ENCODE peak calls at places on chromosomes 12 and 14, in nine cellular contexts. One of them, this sample, is unnamed.

GRCh38 chr12:96489392-96490056 is at the start of gene CFAP54:
- DNase-seq in small intestine: peak; percentile 88
- DNase-seq in heart right ventricle: peak; percentile 93
- DNase-seq in mucosa of descending colon: peak; percentile 94
- DNase-seq in body of pancreas: peak; percentile 86
- DNase-seq in CD8-positive, alpha-beta memory T cell: peak; percentile 94
- DNase-seq in GM12878: peak; percentile 65
- DNase-seq in cardiac muscle cell: peak; percentile 96
- DNase-seq in ascending aorta: peak; percentile 97
- DNase-seq in this sample: peak; percentile 90

GRCh38 chr12:76398106-76398505 is 49.9 kb upstream of the BBS10 start:
- DNase-seq in small intestine: no peak
- DNase-seq in heart right ventricle: no peak
- DNase-seq in mucosa of descending colon: no peak
- DNase-seq in body of pancreas: no peak
- DNase-seq in CD8-positive, alpha-beta memory T cell: no peak
- DNase-seq in GM12878: no peak
- DNase-seq in cardiac muscle cell: no peak
- DNase-seq in ascending aorta: no peak
- DNase-seq in this sample: no peak

GRCh38 chr14:50397461-50398196 is 948 bp upstream of the CDKL1 start:
- DNase-seq in small intestine: peak; percentile 49
- DNase-seq in heart right ventricle: no peak
- DNase-seq in mucosa of descending colon: no peak
- DNase-seq in body of pancreas: peak; percentile 56
- DNase-seq in CD8-positive, alpha-beta memory T cell: no peak
- DNase-seq in GM12878: no peak
- DNase-seq in cardiac muscle cell: no peak
- DNase-seq in ascending aorta: peak; percentile 64
- DNase-seq in this sample: no peak

GRCh38 chr12:83826112-83826511 is 1086.5 kb downstream of the SLC6A15 start:
- DNase-seq in small intestine: peak; percentile 3
- DNase-seq in heart right ventricle: no peak
- DNase-seq in mucosa of descending colon: no peak
- DNase-seq in body of pancreas: peak; percentile 32
- DNase-seq in CD8-positive, alpha-beta memory T cell: no peak
- DNase-seq in GM12878: no peak
- DNase-seq in cardiac muscle cell: peak; percentile 21
- DNase-seq in ascending aorta: no peak
- DNase-seq in this sample: peak; percentile 7

GRCh38 chr14:89720076-89720687 is 234.3 kb downstream of the EFCAB11 start:
- DNase-seq in small intestine: no peak
- DNase-seq in heart right ventricle: no peak
- DNase-seq in mucosa of descending colon: no peak
- DNase-seq in body of pancreas: no peak
- DNase-seq in CD8-positive, alpha-beta memory T cell: no peak
- DNase-seq in GM12878: no peak
- DNase-seq in cardiac muscle cell: no peak
- DNase-seq in ascending aorta: no peak
- DNase-seq in this sample: no peak

GRCh38 chr14:22850944-22851790 is 14.8 kb downstream of the MMP14 start:
- DNase-seq in small intestine: no peak
- DNase-seq in heart right ventricle: peak; percentile 89
- DNase-seq in mucosa of descending colon: peak; percentile 78
- DNase-seq in body of pancreas: peak; percentile 94
- DNase-seq in CD8-positive, alpha-beta memory T cell: no peak
- DNase-seq in GM12878: no peak
- DNase-seq in cardiac muscle cell: no peak
- DNase-seq in ascending aorta: peak; percentile 98
- DNase-seq in this sample: no peak

GRCh38 chr14:21191809-21192446 is 36.1 kb upstream of the OR5AU1 start:
- DNase-seq in small intestine: peak; percentile 74
- DNase-seq in heart right ventricle: peak; percentile 77
- DNase-seq in mucosa of descending colon: peak; percentile 88
- DNase-seq in body of pancreas: peak; percentile 70
- DNase-seq in CD8-positive, alpha-beta memory T cell: peak; percentile 46
- DNase-seq in GM12878: no peak
- DNase-seq in cardiac muscle cell: peak; percentile 82
- DNase-seq in ascending aorta: peak; percentile 70
- DNase-seq in this sample: peak; percentile 54

GRCh38 chr14:102499401-102500189 is 10.0 kb downstream of the ANKRD9 start:
- DNase-seq in small intestine: no peak
- DNase-seq in heart right ventricle: peak; percentile 85
- DNase-seq in mucosa of descending colon: no peak
- DNase-seq in body of pancreas: no peak
- DNase-seq in CD8-positive, alpha-beta memory T cell: no peak
- DNase-seq in GM12878: no peak
- DNase-seq in cardiac muscle cell: no peak
- DNase-seq in ascending aorta: no peak
- DNase-seq in this sample: no peak

GRCh38 chr12:76117751-76118150 is 33.3 kb upstream of the NAP1L1 start:
- DNase-seq in small intestine: no peak
- DNase-seq in heart right ventricle: no peak
- DNase-seq in mucosa of descending colon: no peak
- DNase-seq in body of pancreas: no peak
- DNase-seq in CD8-positive, alpha-beta memory T cell: no peak
- DNase-seq in GM12878: no peak
- DNase-seq in cardiac muscle cell: no peak
- DNase-seq in ascending aorta: no peak
- DNase-seq in this sample: no peak

GRCh38 chr14:70664698-70665447 is 23.2 kb downstream of the TTC9 start:
- DNase-seq in small intestine: no peak
- DNase-seq in heart right ventricle: no peak
- DNase-seq in mucosa of descending colon: no peak
- DNase-seq in body of pancreas: peak; percentile 29
- DNase-seq in CD8-positive, alpha-beta memory T cell: no peak
- DNase-seq in GM12878: no peak
- DNase-seq in cardiac muscle cell: no peak
- DNase-seq in ascending aorta: no peak
- DNase-seq in this sample: no peak

GRCh38 chr12:26870491-26871419 is 37.8 kb upstream of the ITPR2 start:
- DNase-seq in small intestine: peak; percentile 46
- DNase-seq in heart right ventricle: peak; percentile 49
- DNase-seq in mucosa of descending colon: no peak
- DNase-seq in body of pancreas: peak; percentile 95
- DNase-seq in CD8-positive, alpha-beta memory T cell: no peak
- DNase-seq in GM12878: peak; percentile 35
- DNase-seq in cardiac muscle cell: peak; percentile 17
- DNase-seq in ascending aorta: no peak
- DNase-seq in this sample: no peak

GRCh38 chr12:53313996-53314395 is 7.4 kb downstream of the AAAS start:
- DNase-seq in small intestine: no peak
- DNase-seq in heart right ventricle: no peak
- DNase-seq in mucosa of descending colon: no peak
- DNase-seq in body of pancreas: no peak
- DNase-seq in CD8-positive, alpha-beta memory T cell: no peak
- DNase-seq in GM12878: peak; percentile 41
- DNase-seq in cardiac muscle cell: no peak
- DNase-seq in ascending aorta: no peak
- DNase-seq in this sample: no peak

GRCh38 chr14:49975799-49976198 is 82.9 kb downstream of the ARF6 start:
- DNase-seq in small intestine: peak; percentile 87
- DNase-seq in heart right ventricle: no peak
- DNase-seq in mucosa of descending colon: no peak
- DNase-seq in body of pancreas: no peak
- DNase-seq in CD8-positive, alpha-beta memory T cell: no peak
- DNase-seq in GM12878: no peak
- DNase-seq in cardiac muscle cell: no peak
- DNase-seq in ascending aorta: no peak
- DNase-seq in this sample: no peak

GRCh38 chr14:88016768-88017167 is 11.8 kb downstream of the GPR65 start:
- DNase-seq in small intestine: no peak
- DNase-seq in heart right ventricle: no peak
- DNase-seq in mucosa of descending colon: no peak
- DNase-seq in body of pancreas: no peak
- DNase-seq in CD8-positive, alpha-beta memory T cell: no peak
- DNase-seq in GM12878: no peak
- DNase-seq in cardiac muscle cell: no peak
- DNase-seq in ascending aorta: no peak
- DNase-seq in this sample: no peak

GRCh38 chr12:96177013-96177412 is 17.2 kb upstream of the ELK3 start:
- DNase-seq in small intestine: no peak
- DNase-seq in heart right ventricle: no peak
- DNase-seq in mucosa of descending colon: no peak
- DNase-seq in body of pancreas: no peak
- DNase-seq in CD8-positive, alpha-beta memory T cell: no peak
- DNase-seq in GM12878: no peak
- DNase-seq in cardiac muscle cell: no peak
- DNase-seq in ascending aorta: no peak
- DNase-seq in this sample: no peak

GRCh38 chr12:54304187-54304810 is 3.5 kb upstream of the NFE2 start:
- DNase-seq in small intestine: peak; percentile 68
- DNase-seq in heart right ventricle: peak; percentile 54
- DNase-seq in mucosa of descending colon: peak; percentile 84
- DNase-seq in body of pancreas: peak; percentile 83
- DNase-seq in CD8-positive, alpha-beta memory T cell: no peak
- DNase-seq in GM12878: no peak
- DNase-seq in cardiac muscle cell: no peak
- DNase-seq in ascending aorta: peak; percentile 76
- DNase-seq in this sample: no peak

GRCh38 chr14:24334431-24335271 is at the start of gene ADCY4:
- DNase-seq in small intestine: no peak
- DNase-seq in heart right ventricle: peak; percentile 73
- DNase-seq in mucosa of descending colon: peak; percentile 64
- DNase-seq in body of pancreas: no peak
- DNase-seq in CD8-positive, alpha-beta memory T cell: peak; percentile 35
- DNase-seq in GM12878: no peak
- DNase-seq in cardiac muscle cell: peak; percentile 25
- DNase-seq in ascending aorta: no peak
- DNase-seq in this sample: no peak

GRCh38 chr12:68532204-68532886 is 78.4 kb upstream of the RAP1B start:
- DNase-seq in small intestine: no peak
- DNase-seq in heart right ventricle: no peak
- DNase-seq in mucosa of descending colon: no peak
- DNase-seq in body of pancreas: no peak
- DNase-seq in CD8-positive, alpha-beta memory T cell: no peak
- DNase-seq in GM12878: no peak
- DNase-seq in cardiac muscle cell: no peak
- DNase-seq in ascending aorta: no peak
- DNase-seq in this sample: no peak

GRCh38 chr12:104109446-104110271 is 28.4 kb downstream of the NFYB start:
- DNase-seq in small intestine: peak; percentile 53
- DNase-seq in heart right ventricle: no peak
- DNase-seq in mucosa of descending colon: no peak
- DNase-seq in body of pancreas: no peak
- DNase-seq in CD8-positive, alpha-beta memory T cell: peak; percentile 1
- DNase-seq in GM12878: no peak
- DNase-seq in cardiac muscle cell: no peak
- DNase-seq in ascending aorta: no peak
- DNase-seq in this sample: no peak
- H3K9me3 ChIP-seq in small intestine: no peaks in the 10 kb centered on the region
- H3K9me3 ChIP-seq in heart right ventricle: no peaks in the 10 kb centered on the region
- H3K9me3 ChIP-seq in mucosa of descending colon: no peaks in the 10 kb centered on the region
- H3K9me3 ChIP-seq in body of pancreas: no peaks in the 10 kb centered on the region
- H3K9me3 ChIP-seq in CD8-positive, alpha-beta memory T cell: no peaks in the 10 kb centered on the region
- H3K9me3 ChIP-seq in GM12878: no peaks in the 10 kb centered on the region
- H3K9me3 ChIP-seq in cardiac muscle cell: no peaks in the 10 kb centered on the region
- H3K9me3 ChIP-seq in ascending aorta: no peaks in the 10 kb centered on the region
- H3K9me3 ChIP-seq in this sample: no peaks in the 10 kb centered on the region

GRCh38 chr12:34377243-34378035 is 355.1 kb downstream of the ALG10 start:
- DNase-seq in small intestine: no peak
- DNase-seq in heart right ventricle: no peak
- DNase-seq in mucosa of descending colon: no peak
- DNase-seq in body of pancreas: no peak
- DNase-seq in CD8-positive, alpha-beta memory T cell: no peak
- DNase-seq in GM12878: no peak
- DNase-seq in cardiac muscle cell: no peak
- DNase-seq in ascending aorta: no peak
- DNase-seq in this sample: no peak
- H3K9me3 ChIP-seq in small intestine: peaks cover 9% of the 10 kb centered on the region
- H3K9me3 ChIP-seq in heart right ventricle: peaks cover 97% of the 10 kb centered on the region
- H3K9me3 ChIP-seq in mucosa of descending colon: peaks cover 96% of the 10 kb centered on the region
- H3K9me3 ChIP-seq in body of pancreas: no peaks in the 10 kb centered on the region
- H3K9me3 ChIP-seq in CD8-positive, alpha-beta memory T cell: no peaks in the 10 kb centered on the region
- H3K9me3 ChIP-seq in GM12878: peaks cover 2% of the 10 kb centered on the region
- H3K9me3 ChIP-seq in cardiac muscle cell: no peaks in the 10 kb centered on the region
- H3K9me3 ChIP-seq in ascending aorta: peaks cover 5% of the 10 kb centered on the region
- H3K9me3 ChIP-seq in this sample: no peaks in the 10 kb centered on the region

GRCh38 chr14:104195361-104195760 is 57.0 kb downstream of the KIF26A start:
- DNase-seq in small intestine: no peak
- DNase-seq in heart right ventricle: no peak
- DNase-seq in mucosa of descending colon: no peak
- DNase-seq in body of pancreas: no peak
- DNase-seq in CD8-positive, alpha-beta memory T cell: no peak
- DNase-seq in GM12878: no peak
- DNase-seq in cardiac muscle cell: no peak
- DNase-seq in ascending aorta: no peak
- DNase-seq in this sample: no peak

GRCh38 chr14:104192146-104192882 is 53.9 kb downstream of the KIF26A start:
- DNase-seq in small intestine: no peak
- DNase-seq in heart right ventricle: no peak
- DNase-seq in mucosa of descending colon: no peak
- DNase-seq in body of pancreas: no peak
- DNase-seq in CD8-positive, alpha-beta memory T cell: no peak
- DNase-seq in GM12878: no peak
- DNase-seq in cardiac muscle cell: no peak
- DNase-seq in ascending aorta: no peak
- DNase-seq in this sample: no peak

GRCh38 chr14:104194716-104195115 is 56.3 kb downstream of the KIF26A start:
- DNase-seq in small intestine: no peak
- DNase-seq in heart right ventricle: no peak
- DNase-seq in mucosa of descending colon: no peak
- DNase-seq in body of pancreas: no peak
- DNase-seq in CD8-positive, alpha-beta memory T cell: no peak
- DNase-seq in GM12878: no peak
- DNase-seq in cardiac muscle cell: no peak
- DNase-seq in ascending aorta: no peak
- DNase-seq in this sample: no peak

GRCh38 chr14:104192883-104193245 is 54.5 kb downstream of the KIF26A start:
- DNase-seq in small intestine: no peak
- DNase-seq in heart right ventricle: no peak
- DNase-seq in mucosa of descending colon: no peak
- DNase-seq in body of pancreas: no peak
- DNase-seq in CD8-positive, alpha-beta memory T cell: no peak
- DNase-seq in GM12878: no peak
- DNase-seq in cardiac muscle cell: no peak
- DNase-seq in ascending aorta: no peak
- DNase-seq in this sample: no peak

DNA sequence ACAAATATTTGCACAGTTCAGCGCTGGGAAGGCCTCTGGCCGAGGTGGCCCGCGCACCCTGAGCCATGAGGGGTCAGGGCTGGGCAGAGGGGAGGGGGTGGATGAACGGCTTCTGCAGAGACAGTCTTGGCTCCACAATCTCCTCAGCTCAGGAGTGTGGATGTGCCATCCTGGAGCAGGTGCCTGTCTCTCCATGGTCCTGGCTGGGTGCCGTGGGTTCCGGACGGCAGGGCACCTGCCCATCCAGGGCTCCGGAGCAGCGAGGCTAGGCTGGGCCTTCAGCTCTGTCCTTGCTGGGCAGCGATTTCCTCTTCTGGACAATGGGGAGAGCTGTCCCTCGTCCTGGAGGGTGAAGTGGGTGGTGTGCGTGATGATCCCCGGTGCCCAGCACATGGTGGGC is 55.6 kb downstream of the KIF26A start:
- DNase-seq in small intestine: no peak
- DNase-seq in heart right ventricle: no peak
- DNase-seq in mucosa of descending colon: no peak
- DNase-seq in body of pancreas: no peak
- DNase-seq in CD8-positive, alpha-beta memory T cell: no peak
- DNase-seq in GM12878: no peak
- DNase-seq in cardiac muscle cell: no peak
- DNase-seq in ascending aorta: no peak
- DNase-seq in this sample: no peak
- H3K9me3 ChIP-seq in small intestine: no peaks in the 10 kb centered on the region
- H3K9me3 ChIP-seq in heart right ventricle: no peaks in the 10 kb centered on the region
- H3K9me3 ChIP-seq in mucosa of descending colon: no peaks in the 10 kb centered on the region
- H3K9me3 ChIP-seq in body of pancreas: no peaks in the 10 kb centered on the region
- H3K9me3 ChIP-seq in CD8-positive, alpha-beta memory T cell: no peaks in the 10 kb centered on the region
- H3K9me3 ChIP-seq in GM12878: no peaks in the 10 kb centered on the region
- H3K9me3 ChIP-seq in cardiac muscle cell: no peaks in the 10 kb centered on the region
- H3K9me3 ChIP-seq in ascending aorta: no peaks in the 10 kb centered on the region
- H3K9me3 ChIP-seq in this sample: no peaks in the 10 kb centered on the region

GRCh38 chr14:42884100-42884499 is 1277.4 kb downstream of the LRFN5 start:
- DNase-seq in small intestine: no peak
- DNase-seq in heart right ventricle: no peak
- DNase-seq in mucosa of descending colon: no peak
- DNase-seq in body of pancreas: no peak
- DNase-seq in CD8-positive, alpha-beta memory T cell: no peak
- DNase-seq in GM12878: no peak
- DNase-seq in cardiac muscle cell: no peak
- DNase-seq in ascending aorta: no peak
- DNase-seq in this sample: no peak
- H3K9me3 ChIP-seq in small intestine: no peaks in the 10 kb centered on the region
- H3K9me3 ChIP-seq in heart right ventricle: peaks cover 3% of the 10 kb centered on the region
- H3K9me3 ChIP-seq in mucosa of descending colon: peaks cover 6% of the 10 kb centered on the region
- H3K9me3 ChIP-seq in body of pancreas: no peaks in the 10 kb centered on the region
- H3K9me3 ChIP-seq in CD8-positive, alpha-beta memory T cell: no peaks in the 10 kb centered on the region
- H3K9me3 ChIP-seq in GM12878: no peaks in the 10 kb centered on the region
- H3K9me3 ChIP-seq in cardiac muscle cell: no peaks in the 10 kb centered on the region
- H3K9me3 ChIP-seq in ascending aorta: no peaks in the 10 kb centered on the region
- H3K9me3 ChIP-seq in this sample: no peaks in the 10 kb centered on the region

This sample was measured in T-helper 17 cell.